ENCODE peak calls at places on chromosomes 4 and X, in six cellular contexts. One of them, this sample, is unnamed.
A peak's percentile ranks its signal among the peaks of the same experiment; 100 is the strongest.

GRCh38 chrX:340641-341423 is 22.2 kb upstream of the GTPBP6 start:
- DNase-seq in dorsolateral prefrontal cortex: no peak
- DNase-seq in cardiac fibroblast: no peak
- DNase-seq in HFF-Myc: no peak
- DNase-seq in OCI-LY7: no peak
- DNase-seq in epithelial cell of proximal tubule: no peak
- DNase-seq in this sample: no peak

GRCh38 chrX:103688949-103689348 is 2.5 kb upstream of the MORF4L2 start:
- DNase-seq in dorsolateral prefrontal cortex: no peak
- DNase-seq in cardiac fibroblast: peak; percentile 63
- DNase-seq in HFF-Myc: no peak
- DNase-seq in OCI-LY7: peak; percentile 59
- DNase-seq in epithelial cell of proximal tubule: no peak
- DNase-seq in this sample: no peak

GRCh38 chr4:153451931-153452660 is 14.1 kb upstream of the TMEM131L start:
- DNase-seq in dorsolateral prefrontal cortex: no peak
- DNase-seq in cardiac fibroblast: no peak
- DNase-seq in HFF-Myc: no peak
- DNase-seq in OCI-LY7: no peak
- DNase-seq in epithelial cell of proximal tubule: no peak
- DNase-seq in this sample: no peak

GRCh38 chr4:167622481-167623240 is 388.4 kb upstream of the SPOCK3 start:
- DNase-seq in dorsolateral prefrontal cortex: peak; percentile 72
- DNase-seq in cardiac fibroblast: peak; percentile 73
- DNase-seq in HFF-Myc: no peak
- DNase-seq in OCI-LY7: peak; percentile 47
- DNase-seq in epithelial cell of proximal tubule: peak; percentile 6
- DNase-seq in this sample: peak; percentile 64

GRCh38 chrX:151543706-151544105 is 19.8 kb upstream of the PASD1 start:
- DNase-seq in dorsolateral prefrontal cortex: no peak
- DNase-seq in cardiac fibroblast: no peak
- DNase-seq in HFF-Myc: no peak
- DNase-seq in OCI-LY7: no peak
- DNase-seq in epithelial cell of proximal tubule: no peak
- DNase-seq in this sample: no peak

GRCh38 chr4:119028296-119028695 is 107.3 kb upstream of the MYOZ2 start:
- DNase-seq in dorsolateral prefrontal cortex: no peak
- DNase-seq in cardiac fibroblast: no peak
- DNase-seq in HFF-Myc: no peak
- DNase-seq in OCI-LY7: no peak
- DNase-seq in epithelial cell of proximal tubule: no peak
- DNase-seq in this sample: no peak

GRCh38 chr4:77710125-77710524 is 104.5 kb downstream of the CXCL13 start:
- DNase-seq in dorsolateral prefrontal cortex: no peak
- DNase-seq in cardiac fibroblast: no peak
- DNase-seq in HFF-Myc: no peak
- DNase-seq in OCI-LY7: no peak
- DNase-seq in epithelial cell of proximal tubule: no peak
- DNase-seq in this sample: no peak

GRCh38 chrX:81957900-81958545 is 756.1 kb downstream of the SH3BGRL start:
- DNase-seq in dorsolateral prefrontal cortex: no peak
- DNase-seq in cardiac fibroblast: no peak
- DNase-seq in HFF-Myc: no peak
- DNase-seq in OCI-LY7: no peak
- DNase-seq in epithelial cell of proximal tubule: no peak
- DNase-seq in this sample: peak; percentile 34

GRCh38 chr4:3822230-3822947 is 56.2 kb downstream of the ADRA2C start:
- DNase-seq in dorsolateral prefrontal cortex: no peak
- DNase-seq in cardiac fibroblast: peak; percentile 5
- DNase-seq in HFF-Myc: no peak
- DNase-seq in OCI-LY7: no peak
- DNase-seq in epithelial cell of proximal tubule: no peak
- DNase-seq in this sample: peak; percentile 80

GRCh38 chrX:16918979-16919378 is 27.5 kb upstream of the REPS2 start:
- DNase-seq in dorsolateral prefrontal cortex: no peak
- DNase-seq in cardiac fibroblast: no peak
- DNase-seq in HFF-Myc: no peak
- DNase-seq in OCI-LY7: no peak
- DNase-seq in epithelial cell of proximal tubule: no peak
- DNase-seq in this sample: no peak

GRCh38 chr4:3307891-3308575 is 15.2 kb downstream of the RGS12 start:
- DNase-seq in dorsolateral prefrontal cortex: peak; percentile 9
- DNase-seq in cardiac fibroblast: no peak
- DNase-seq in HFF-Myc: no peak
- DNase-seq in OCI-LY7: no peak
- DNase-seq in epithelial cell of proximal tubule: no peak
- DNase-seq in this sample: peak; percentile 82

GRCh38 chr4:110195561-110196205 is 2.7 kb downstream of the ELOVL6 start:
- DNase-seq in dorsolateral prefrontal cortex: no peak
- DNase-seq in cardiac fibroblast: peak; percentile 8
- DNase-seq in HFF-Myc: no peak
- DNase-seq in OCI-LY7: peak; percentile 48
- DNase-seq in epithelial cell of proximal tubule: no peak
- DNase-seq in this sample: peak; percentile 66

GRCh38 chr4:6971536-6972374 is 62.1 kb downstream of the TBC1D14 start:
- DNase-seq in dorsolateral prefrontal cortex: no peak
- DNase-seq in cardiac fibroblast: no peak
- DNase-seq in HFF-Myc: no peak
- DNase-seq in OCI-LY7: no peak
- DNase-seq in epithelial cell of proximal tubule: no peak
- DNase-seq in this sample: no peak

GRCh38 chr4:122796801-122797404 is 29.7 kb upstream of the FGF2 start:
- DNase-seq in dorsolateral prefrontal cortex: no peak
- DNase-seq in cardiac fibroblast: no peak
- DNase-seq in HFF-Myc: no peak
- DNase-seq in OCI-LY7: no peak
- DNase-seq in epithelial cell of proximal tubule: no peak
- DNase-seq in this sample: no peak

GRCh38 chr4:122797405-122798094 is 29.1 kb upstream of the FGF2 start:
- DNase-seq in dorsolateral prefrontal cortex: no peak
- DNase-seq in cardiac fibroblast: no peak
- DNase-seq in HFF-Myc: no peak
- DNase-seq in OCI-LY7: no peak
- DNase-seq in epithelial cell of proximal tubule: no peak
- DNase-seq in this sample: peak; percentile 69

GRCh38 chr4:122793811-122794210 is 32.8 kb upstream of the FGF2 start:
- DNase-seq in dorsolateral prefrontal cortex: no peak
- DNase-seq in cardiac fibroblast: no peak
- DNase-seq in HFF-Myc: no peak
- DNase-seq in OCI-LY7: no peak
- DNase-seq in epithelial cell of proximal tubule: no peak
- DNase-seq in this sample: no peak

GRCh38 chr4:122798917-122799316 is 27.7 kb upstream of the FGF2 start:
- DNase-seq in dorsolateral prefrontal cortex: no peak
- DNase-seq in cardiac fibroblast: no peak
- DNase-seq in HFF-Myc: no peak
- DNase-seq in OCI-LY7: no peak
- DNase-seq in epithelial cell of proximal tubule: no peak
- DNase-seq in this sample: no peak

GRCh38 chr4:122798101-122798500 is 28.5 kb upstream of the FGF2 start:
- DNase-seq in dorsolateral prefrontal cortex: no peak
- DNase-seq in cardiac fibroblast: peak; percentile 96
- DNase-seq in HFF-Myc: peak; percentile 93
- DNase-seq in OCI-LY7: no peak
- DNase-seq in epithelial cell of proximal tubule: no peak
- DNase-seq in this sample: peak; percentile 90
- TF ChIP-seq CTCF in dorsolateral prefrontal cortex: no peak
- TF ChIP-seq CTCF in cardiac fibroblast: peak; percentile 17
- TF ChIP-seq CTCF in HFF-Myc: no peak
- TF ChIP-seq CTCF in OCI-LY7: no peak
- TF ChIP-seq CTCF in epithelial cell of proximal tubule: no peak
- TF ChIP-seq CTCF in this sample: no peak

GRCh38 chr4:124710253-124710849 is 2.2 kb downstream of the ANKRD50 start:
- DNase-seq in dorsolateral prefrontal cortex: no peak
- DNase-seq in cardiac fibroblast: peak; percentile 22
- DNase-seq in HFF-Myc: no peak
- DNase-seq in OCI-LY7: no peak
- DNase-seq in epithelial cell of proximal tubule: no peak
- DNase-seq in this sample: peak; percentile 57
- H3K4me3 ChIP-seq in dorsolateral prefrontal cortex: peak overlapping the region; percentile 91
- H3K4me3 ChIP-seq in cardiac fibroblast: peak overlapping the region; percentile 74
- H3K4me3 ChIP-seq in HFF-Myc: peak overlapping the region; percentile 78
- H3K4me3 ChIP-seq in OCI-LY7: no peak overlapping the region
- H3K4me3 ChIP-seq in epithelial cell of proximal tubule: peak overlapping the region; percentile 86
- H3K4me3 ChIP-seq in this sample: peak overlapping the region; percentile 85

GRCh38 chr4:1031956-1032795 is 20.8 kb downstream of the FGFRL1 start:
- DNase-seq in dorsolateral prefrontal cortex: no peak
- DNase-seq in cardiac fibroblast: no peak
- DNase-seq in HFF-Myc: no peak
- DNase-seq in OCI-LY7: no peak
- DNase-seq in epithelial cell of proximal tubule: no peak
- DNase-seq in this sample: no peak
- TF ChIP-seq CTCF in dorsolateral prefrontal cortex: no peak
- TF ChIP-seq CTCF in cardiac fibroblast: no peak
- TF ChIP-seq CTCF in HFF-Myc: no peak
- TF ChIP-seq CTCF in OCI-LY7: peak; percentile 27
- TF ChIP-seq CTCF in epithelial cell of proximal tubule: peak; percentile 40
- TF ChIP-seq CTCF in this sample: no peak

DNA sequence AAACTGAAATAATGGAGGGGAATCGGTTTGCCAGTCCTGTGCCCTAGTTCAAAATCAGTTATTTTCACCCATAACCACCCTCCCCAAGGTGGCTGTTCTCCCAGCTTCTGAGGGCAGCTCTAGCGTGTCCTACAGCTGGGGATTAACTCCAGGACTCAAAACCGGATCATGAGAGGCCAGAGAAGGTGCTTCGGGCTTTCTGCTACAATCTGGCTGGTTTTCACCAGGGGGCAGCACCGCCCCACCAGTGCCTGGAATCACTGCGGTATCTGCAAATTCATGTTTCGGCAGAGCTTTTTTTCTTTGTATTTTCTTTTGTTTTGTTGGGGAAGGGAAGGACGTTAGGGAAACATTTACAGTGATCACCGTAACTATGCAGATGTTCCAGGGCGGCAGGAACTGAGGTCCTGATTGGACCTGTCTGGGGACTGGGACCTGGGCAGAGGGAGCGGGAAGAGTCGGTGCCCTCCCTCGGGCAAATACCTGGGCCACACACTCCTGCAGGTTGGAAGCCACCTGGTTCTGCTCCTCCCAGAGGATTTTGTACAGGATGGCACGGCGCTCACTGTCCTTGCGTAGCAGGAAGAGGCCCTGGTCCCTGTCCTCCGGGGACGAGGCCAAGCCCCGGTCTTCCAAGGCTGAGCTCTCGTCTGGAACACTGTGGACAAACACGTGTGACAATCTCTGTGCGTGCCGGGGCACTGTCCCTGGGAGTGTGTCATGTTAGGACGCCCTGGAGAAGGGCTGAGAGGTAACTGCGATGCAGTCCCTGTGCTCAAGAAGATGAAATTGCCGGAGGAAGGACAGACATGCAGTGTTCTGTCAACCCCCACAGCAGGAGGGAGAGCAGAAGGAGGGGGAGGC is 28.7 kb downstream of the PDHA1 start:
- DNase-seq in dorsolateral prefrontal cortex: peak; percentile 38
- DNase-seq in cardiac fibroblast: peak; percentile 78
- DNase-seq in HFF-Myc: peak; percentile 21
- DNase-seq in OCI-LY7: peak; percentile 58
- DNase-seq in epithelial cell of proximal tubule: no peak
- DNase-seq in this sample: peak; percentile 93
- H3K4me3 ChIP-seq in dorsolateral prefrontal cortex: peak overlapping the region; percentile 9
- H3K4me3 ChIP-seq in cardiac fibroblast: peak overlapping the region; percentile 39
- H3K4me3 ChIP-seq in HFF-Myc: peak overlapping the region; percentile 38
- H3K4me3 ChIP-seq in OCI-LY7: no peak overlapping the region
- H3K4me3 ChIP-seq in epithelial cell of proximal tubule: peak overlapping the region; percentile 40
- H3K4me3 ChIP-seq in this sample: peak overlapping the region; percentile 70

GRCh38 chrX:49101629-49101984 is 21.9 kb upstream of the WDR45 start:
- DNase-seq in dorsolateral prefrontal cortex: no peak
- DNase-seq in cardiac fibroblast: no peak
- DNase-seq in HFF-Myc: no peak
- DNase-seq in OCI-LY7: peak; percentile 17
- DNase-seq in epithelial cell of proximal tubule: no peak
- DNase-seq in this sample: peak; percentile 55
- TF ChIP-seq CTCF in dorsolateral prefrontal cortex: no peak
- TF ChIP-seq CTCF in cardiac fibroblast: no peak
- TF ChIP-seq CTCF in HFF-Myc: no peak
- TF ChIP-seq CTCF in OCI-LY7: peak; percentile 67
- TF ChIP-seq CTCF in epithelial cell of proximal tubule: no peak
- TF ChIP-seq CTCF in this sample: no peak

GRCh38 chr4:24978291-24979072 is 52.3 kb downstream of the LGI2 start:
- DNase-seq in dorsolateral prefrontal cortex: no peak
- DNase-seq in cardiac fibroblast: no peak
- DNase-seq in HFF-Myc: no peak
- DNase-seq in OCI-LY7: no peak
- DNase-seq in epithelial cell of proximal tubule: no peak
- DNase-seq in this sample: peak; percentile 31

GRCh38 chr4:24979554-24979953 is 51.2 kb downstream of the LGI2 start:
- DNase-seq in dorsolateral prefrontal cortex: no peak
- DNase-seq in cardiac fibroblast: peak; percentile 74
- DNase-seq in HFF-Myc: no peak
- DNase-seq in OCI-LY7: no peak
- DNase-seq in epithelial cell of proximal tubule: no peak
- DNase-seq in this sample: no peak

GRCh38 chr4:24984602-24985532 is 45.9 kb downstream of the LGI2 start:
- DNase-seq in dorsolateral prefrontal cortex: no peak
- DNase-seq in cardiac fibroblast: no peak
- DNase-seq in HFF-Myc: no peak
- DNase-seq in OCI-LY7: no peak
- DNase-seq in epithelial cell of proximal tubule: no peak
- DNase-seq in this sample: no peak

GRCh38 chr4:24975505-24975904 is 55.2 kb downstream of the LGI2 start:
- DNase-seq in dorsolateral prefrontal cortex: no peak
- DNase-seq in cardiac fibroblast: no peak
- DNase-seq in HFF-Myc: no peak
- DNase-seq in OCI-LY7: no peak
- DNase-seq in epithelial cell of proximal tubule: no peak
- DNase-seq in this sample: no peak

GRCh38 chr4:24980064-24980690 is 50.6 kb downstream of the LGI2 start:
- DNase-seq in dorsolateral prefrontal cortex: no peak
- DNase-seq in cardiac fibroblast: peak; percentile 82
- DNase-seq in HFF-Myc: peak; percentile 39
- DNase-seq in OCI-LY7: peak; percentile 54
- DNase-seq in epithelial cell of proximal tubule: no peak
- DNase-seq in this sample: peak; percentile 88
- H3K4me3 ChIP-seq in dorsolateral prefrontal cortex: peak overlapping the region; percentile 15
- H3K4me3 ChIP-seq in cardiac fibroblast: no peak overlapping the region
- H3K4me3 ChIP-seq in HFF-Myc: no peak overlapping the region
- H3K4me3 ChIP-seq in OCI-LY7: no peak overlapping the region
- H3K4me3 ChIP-seq in epithelial cell of proximal tubule: no peak overlapping the region
- H3K4me3 ChIP-seq in this sample: no peak overlapping the region

GRCh38 chrX:53544936-53545335 is 110.8 kb upstream of the HSD17B10 start:
- DNase-seq in dorsolateral prefrontal cortex: no peak
- DNase-seq in cardiac fibroblast: no peak
- DNase-seq in HFF-Myc: no peak
- DNase-seq in OCI-LY7: no peak
- DNase-seq in epithelial cell of proximal tubule: no peak
- DNase-seq in this sample: no peak
- TF ChIP-seq CTCF in dorsolateral prefrontal cortex: no peak
- TF ChIP-seq CTCF in cardiac fibroblast: no peak
- TF ChIP-seq CTCF in HFF-Myc: no peak
- TF ChIP-seq CTCF in OCI-LY7: no peak
- TF ChIP-seq CTCF in epithelial cell of proximal tubule: no peak
- TF ChIP-seq CTCF in this sample: no peak